ENCODE peak calls at places on chromosome 7, in ten cellular contexts. I, R, Z, B, X, N, A, G, O and Q are unnamed samples.

GRCh38 chr7:70614237-70614984 is 517.5 kb upstream of the GALNT17 start:
- DNase-seq in A (no peak), Z (peak), G (peak), B (peak), O (peak), I (no peak), N (no peak), X (no peak), R (peak), Q (peak)

GRCh38 chr7:1232623-1233327 is at the start of gene UNCX:
- DNase-seq in Z (no peak), B (no peak), A (no peak), N (no peak), R (no peak), G (peak), X (no peak), O (no peak), I (no peak), Q (no peak)

GRCh38 chr7:43164757-43165156 is 52.3 kb downstream of the HECW1 start:
- DNase-seq in G (no peak), I (no peak), N (no peak), B (no peak), A (peak), X (peak), O (no peak), R (peak), Z (no peak), Q (no peak)

GRCh38 chr7:140927351-140927750 is 2.6 kb upstream of the BRAF start:
- DNase-seq in B (no peak), I (no peak), Z (no peak), A (no peak), X (no peak), O (no peak), N (no peak), G (no peak), R (no peak), Q (no peak)

GRCh38 chr7:157851501-157852067 is 514.8 kb downstream of the DNAJB6 start:
- DNase-seq in O (peak), A (no peak), Z (peak), X (no peak), R (no peak), N (peak), B (no peak), G (no peak), I (no peak), Q (peak)

GRCh38 chr7:105353752-105354328 is 34.9 kb downstream of the SRPK2 start:
- DNase-seq in B (no peak), G (no peak), O (no peak), I (no peak), Z (peak), X (no peak), A (no peak), N (no peak), R (peak), Q (peak)

GRCh38 chr7:130356760-130357611 is 12.4 kb downstream of the CPA5 start:
- DNase-seq in Z (no peak), I (peak), X (no peak), G (no peak), O (peak), B (peak), A (peak), N (no peak), R (peak), Q (no peak)

GRCh38 chr7:139682136-139683013 is 95.4 kb downstream of the HIPK2 start:
- DNase-seq in B (no peak), R (peak), O (no peak), X (no peak), I (no peak), Z (no peak), N (no peak), A (no peak), G (no peak), Q (no peak)

GRCh38 chr7:44752822-44753221 is 4.2 kb downstream of the ZMIZ2 start:
- DNase-seq in R (no peak), B (no peak), I (no peak), Z (no peak), N (no peak), X (no peak), G (no peak), O (no peak), A (no peak), Q (no peak)

GRCh38 chr7:94997547-94997946 is 90.2 kb downstream of the PPP1R9A start:
- DNase-seq in O (no peak), X (no peak), Z (no peak), B (no peak), R (no peak), I (no peak), N (no peak), A (no peak), G (no peak), Q (no peak)

GRCh38 chr7:135748770-135749169 is at the start of gene FAM180A:
- DNase-seq in O (no peak), X (peak), I (no peak), R (peak), Z (no peak), A (peak), G (no peak), B (no peak), N (no peak), Q (peak)

GRCh38 chr7:7570584-7570983 is 3.9 kb downstream of the MIOS start:
- DNase-seq in X (no peak), O (peak), G (no peak), Z (no peak), B (no peak), R (no peak), I (no peak), A (no peak), N (no peak), Q (no peak)

GRCh38 chr7:143884978-143885559 is 16.9 kb downstream of the TCAF1 start:
- DNase-seq in O (no peak), N (no peak), Z (no peak), G (peak), R (peak), A (no peak), X (no peak), B (peak), I (no peak), Q (peak)
- H3K4me3 ChIP-seq in O (peak), N (peak), Z (peak), G (peak), R (peak), A (peak), X (peak), B (peak), I (no peak), Q (peak)

DNA sequence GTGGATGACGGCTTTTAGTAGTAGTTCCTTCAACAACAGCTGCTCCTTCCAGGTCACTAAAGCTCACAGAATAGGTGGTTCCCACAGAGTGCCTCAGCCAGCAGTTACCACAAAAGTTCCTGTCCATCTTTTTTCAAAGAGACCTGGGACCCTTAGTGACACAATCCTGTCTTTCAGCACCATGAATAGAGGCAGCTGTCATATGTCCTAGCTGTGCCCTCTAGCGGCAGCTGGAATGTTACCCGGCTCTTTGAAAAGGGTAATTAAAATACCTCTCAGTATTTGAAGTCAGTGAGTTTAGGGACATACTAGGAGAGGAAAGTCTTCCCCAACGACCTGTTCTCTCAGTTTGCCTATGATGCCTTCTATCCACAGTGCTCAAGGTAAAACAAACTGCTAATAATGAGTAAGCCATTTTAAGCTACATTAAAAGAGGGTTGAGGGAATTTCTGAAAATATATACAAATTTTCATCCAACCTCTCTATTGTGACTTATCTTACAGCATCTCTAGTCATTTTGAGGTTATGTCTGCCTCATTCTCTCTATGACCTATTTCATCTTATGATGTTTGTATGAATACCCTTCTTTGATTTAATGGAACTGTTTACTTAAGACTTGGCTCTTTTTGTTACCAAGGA is 290.8 kb downstream of the NXPH1 start:
- DNase-seq in X (no peak), G (peak), A (no peak), Z (peak), O (peak), N (no peak), I (no peak), R (no peak), B (no peak), Q (no peak)
- TF ChIP-seq CTCF in X (no peak), G (peak), A (no peak), Z (no peak), O (no peak), N (peak), I (peak), R (no peak), B (peak), Q (peak)

DNA sequence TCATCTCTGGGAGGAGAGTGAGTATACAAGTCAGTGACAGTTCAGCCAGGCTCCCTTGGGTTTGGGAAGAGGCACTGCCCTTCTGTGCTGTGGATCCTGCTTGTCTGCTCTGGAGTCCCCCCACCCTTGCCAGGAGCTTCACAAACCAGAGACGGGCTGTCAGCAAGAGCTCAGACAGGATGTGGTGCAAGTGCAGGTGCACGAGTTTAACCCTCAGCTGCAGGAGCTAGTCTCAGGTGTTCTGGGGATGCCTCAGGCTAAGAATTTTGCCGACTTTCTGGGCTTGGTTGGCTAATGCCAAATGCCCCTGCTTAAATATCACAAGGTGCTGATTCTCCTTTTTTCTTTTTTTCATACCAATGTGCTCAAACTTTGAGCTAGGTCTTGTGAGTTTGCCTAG is 22.3 kb downstream of the ZNF783 start:
- DNase-seq in N (no peak), B (no peak), X (no peak), G (peak), I (no peak), Z (no peak), A (no peak), R (no peak), O (no peak), Q (no peak)
- H3K4me3 ChIP-seq in N (peak), B (no peak), X (no peak), G (peak), I (peak), Z (no peak), A (no peak), R (no peak), O (no peak), Q (no peak)

GRCh38 chr7:4450483-4450882 is 231.6 kb upstream of the FOXK1 start:
- DNase-seq in Z (no peak), B (no peak), X (no peak), N (no peak), R (no peak), G (peak), I (no peak), O (no peak), A (no peak), Q (no peak)
- TF ChIP-seq CTCF in Z (no peak), B (no peak), X (no peak), N (no peak), R (no peak), G (peak), I (no peak), O (no peak), A (no peak), Q (no peak)

GRCh38 chr7:151233804-151234203 is 1.5 kb downstream of the CHPF2 start:
- DNase-seq in Z (no peak), A (no peak), O (no peak), X (no peak), N (no peak), G (no peak), B (no peak), R (no peak), I (no peak), Q (no peak)
- H3K4me3 ChIP-seq in Z (peak), A (peak), O (peak), X (peak), N (peak), G (peak), B (peak), R (peak), I (peak), Q (peak)

DNA sequence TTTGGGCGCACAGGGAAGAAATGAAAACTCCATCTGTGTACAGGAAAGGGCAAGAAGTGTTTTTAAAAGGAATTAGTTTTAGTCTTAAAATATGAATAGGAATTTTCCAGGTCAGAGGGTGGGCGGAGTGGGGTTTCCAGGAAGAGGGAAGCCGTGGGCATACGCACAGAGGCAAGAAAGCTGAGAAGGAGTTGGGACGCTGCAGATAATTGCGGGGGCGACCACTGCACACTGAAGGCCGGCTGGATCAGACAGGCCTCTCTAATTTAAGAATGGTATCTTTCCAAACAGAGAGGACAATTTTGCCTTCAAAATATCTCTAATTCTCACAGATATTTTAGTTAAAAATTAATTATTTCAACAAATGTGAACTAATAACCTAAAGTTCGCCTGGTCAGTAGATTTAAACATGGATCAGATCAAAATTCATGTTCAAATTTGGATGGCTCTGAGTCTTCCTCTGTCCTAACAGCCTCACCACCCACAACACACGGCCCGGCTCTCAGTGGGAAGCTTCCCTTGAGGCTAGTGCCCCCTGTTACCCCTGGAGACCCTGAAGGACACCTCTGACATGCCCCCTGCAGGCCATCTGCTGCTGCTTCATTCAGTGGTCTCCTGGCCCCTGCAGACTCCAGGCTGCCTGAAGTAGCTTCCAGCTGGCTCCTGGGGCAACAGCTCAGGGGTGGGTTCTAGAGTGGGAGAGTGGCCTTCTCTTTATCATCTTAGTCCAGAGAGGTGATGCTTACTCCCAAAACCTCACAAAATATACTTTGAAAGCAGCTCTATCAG is 189.3 kb upstream of the INHBA start:
- DNase-seq in G (peak), X (no peak), A (no peak), Z (no peak), I (peak), O (no peak), R (no peak), N (no peak), B (no peak), Q (peak)
- TF ChIP-seq CTCF in G (peak), X (no peak), A (no peak), Z (no peak), I (no peak), O (no peak), R (no peak), N (no peak), B (no peak), Q (peak)

GRCh38 chr7:29841926-29842671 is 35.8 kb downstream of the WIPF3 start:
- DNase-seq in X (no peak), N (no peak), Z (no peak), B (no peak), O (no peak), I (no peak), G (no peak), A (no peak), R (no peak), Q (no peak)
- H3K4me3 ChIP-seq in X (no peak), N (no peak), Z (no peak), B (no peak), O (no peak), I (no peak), G (no peak), A (no peak), R (no peak), Q (no peak)

DNA sequence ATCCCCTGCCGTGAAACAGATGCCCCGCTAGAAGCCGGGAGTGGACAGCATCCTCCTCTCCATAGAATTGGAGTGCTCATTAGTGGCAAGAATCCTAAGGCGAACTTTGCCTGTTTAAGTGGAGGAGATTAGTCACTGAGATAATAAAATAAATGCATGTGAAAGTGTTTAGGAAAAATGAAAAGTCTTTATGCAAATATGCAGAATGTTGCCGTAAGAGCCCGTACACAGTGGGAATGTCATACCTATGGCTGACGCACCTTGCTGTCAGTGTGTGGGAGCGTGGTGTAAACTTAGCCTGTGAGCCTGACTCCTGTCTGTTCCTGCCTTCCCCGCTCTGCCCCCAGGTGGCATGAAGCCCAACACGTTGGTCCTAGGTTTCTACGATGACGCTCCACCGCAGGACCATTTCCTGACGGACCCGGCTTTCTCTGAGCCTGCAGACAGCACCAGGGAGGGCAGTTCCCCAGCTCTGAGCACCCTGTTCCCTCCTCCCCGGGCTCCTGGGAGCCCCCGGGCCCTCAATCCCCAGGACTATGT is 1.7 kb upstream of the TRIP6 start:
- DNase-seq in R (no peak), G (peak), Z (no peak), B (no peak), I (peak), O (no peak), N (no peak), A (no peak), X (no peak), Q (no peak)
- TF ChIP-seq CTCF in R (no peak), G (peak), Z (no peak), B (no peak), I (no peak), O (no peak), N (no peak), A (no peak), X (peak), Q (no peak)

DNA sequence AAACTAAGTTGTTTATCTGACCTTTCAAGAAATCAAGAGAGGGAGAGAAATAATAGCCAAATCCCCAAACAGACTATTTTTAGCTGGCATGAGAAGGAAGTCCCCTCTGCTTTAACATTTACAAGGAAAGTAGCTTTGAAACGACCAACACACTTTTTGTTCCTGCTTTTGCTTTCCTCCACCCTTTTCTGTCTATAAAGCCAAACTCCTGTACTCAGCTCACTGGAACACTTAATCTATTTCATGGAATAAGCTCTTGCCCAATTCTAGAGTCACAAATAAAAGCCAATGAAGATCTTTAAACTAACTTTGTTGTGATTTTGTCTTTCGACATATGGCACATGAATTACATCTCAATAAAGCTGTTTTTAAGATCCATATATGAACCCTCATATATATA is 86.8 kb upstream of the CCDC71L start:
- DNase-seq in N (no peak), G (no peak), Z (no peak), B (no peak), A (no peak), O (no peak), I (no peak), R (peak), X (no peak), Q (no peak)
- H3K4me3 ChIP-seq in N (no peak), G (no peak), Z (no peak), B (no peak), A (no peak), O (no peak), I (no peak), R (no peak), X (no peak), Q (no peak)